ENCODE peak calls at places on chromosomes 2 and 18, in six cellular contexts. G, Q, S, Z, D and C are unnamed samples.

GRCh38 chr18:160831-161570 is 2.6 kb downstream of the USP14 start:
- DNase-seq in Q (no peak), D (no peak), S (no peak), Z (no peak), G (no peak), C (no peak)

GRCh38 chr2:35526741-35527140 is 828.8 kb upstream of the CRIM1 start:
- DNase-seq in G (no peak), S (no peak), D (no peak), Z (peak), Q (no peak), C (no peak)

GRCh38 chr18:11387880-11388279 is 221.5 kb upstream of the SLC35G4 start:
- DNase-seq in Q (peak), G (peak), S (peak), Z (peak), D (peak), C (peak)

GRCh38 chr2:130355578-130356431 is at the start of gene PTPN18:
- DNase-seq in Q (peak), G (peak), Z (peak), D (peak), S (peak), C (peak)

GRCh38 chr18:13221821-13222220 is 3.3 kb downstream of the LDLRAD4 start:
- DNase-seq in Z (no peak), Q (no peak), G (peak), D (peak), S (no peak), C (no peak)

GRCh38 chr2:231966886-231967285 is 5.4 kb downstream of the DIS3L2 start:
- DNase-seq in Z (no peak), G (no peak), S (no peak), D (no peak), Q (no peak), C (no peak)

GRCh38 chr2:159124931-159125467 is 156.6 kb downstream of the TANC1 start:
- DNase-seq in G (peak), D (no peak), Z (peak), Q (no peak), S (peak), C (no peak)

GRCh38 chr2:99180755-99181647 is at the start of the genes MITD1 and MRPL30:
- DNase-seq in D (peak), Z (peak), G (peak), Q (peak), S (peak), C (peak)

GRCh38 chr2:169507698-169508097 is 1.8 kb upstream of the KLHL41 start:
- DNase-seq in S (peak), Q (peak), G (peak), D (no peak), Z (peak), C (no peak)

GRCh38 chr2:169512525-169512924 is 3.0 kb downstream of the KLHL41 start:
- DNase-seq in Q (no peak), G (no peak), D (no peak), S (peak), Z (peak), C (no peak)

GRCh38 chr2:169511818-169512217 is 2.3 kb downstream of the KLHL41 start:
- DNase-seq in G (no peak), Z (no peak), Q (no peak), D (no peak), S (no peak), C (no peak)

GRCh38 chr2:169509230-169509917 is at the start of gene KLHL41:
- DNase-seq in Q (no peak), G (peak), Z (peak), S (peak), D (no peak), C (no peak)

DNA sequence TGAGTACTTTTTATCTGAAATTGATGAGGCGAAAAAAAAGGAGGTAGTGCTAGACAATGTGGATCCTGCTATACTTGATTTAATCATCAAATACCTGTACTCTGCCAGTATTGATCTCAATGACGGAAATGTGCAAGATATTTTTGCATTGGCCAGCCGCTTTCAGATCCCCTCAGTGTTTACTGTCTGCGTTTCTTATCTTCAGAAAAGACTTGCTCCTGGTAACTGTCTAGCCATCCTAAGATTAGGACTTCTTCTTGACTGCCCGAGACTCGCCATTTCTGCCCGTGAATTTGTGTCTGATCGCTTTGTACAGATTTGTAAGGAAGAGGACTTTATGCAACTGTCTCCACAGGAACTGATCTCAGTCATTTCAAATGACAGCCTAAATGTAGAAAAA is 453 bp downstream of the KLHL41 start:
- DNase-seq in D (no peak), S (no peak), Z (no peak), G (no peak), Q (no peak), C (no peak)
- H3K4me3 ChIP-seq in D (no peak), S (no peak), Z (no peak), G (no peak), Q (no peak), C (no peak)

GRCh38 chr18:58409802-58410445 is 219.0 kb downstream of the ALPK2 start:
- DNase-seq in G (no peak), S (no peak), Z (no peak), Q (peak), D (no peak), C (no peak)

GRCh38 chr18:58408665-58409064 is 220.2 kb downstream of the ALPK2 start:
- DNase-seq in Z (no peak), Q (peak), D (no peak), G (no peak), S (no peak), C (no peak)

GRCh38 chr18:58407649-58408407 is 221.1 kb downstream of the ALPK2 start:
- DNase-seq in D (no peak), Z (no peak), Q (peak), G (no peak), S (no peak), C (no peak)

GRCh38 chr18:58405107-58405898 is 223.6 kb downstream of the ALPK2 start:
- DNase-seq in Q (no peak), S (no peak), Z (no peak), G (no peak), D (no peak), C (no peak)

GRCh38 chr18:58407263-58407648 is 221.6 kb downstream of the ALPK2 start:
- DNase-seq in S (no peak), D (no peak), Z (no peak), Q (peak), G (no peak), C (no peak)
- H3K4me3 ChIP-seq in S (no peak), D (no peak), Z (no peak), Q (no peak), G (no peak), C (no peak)

DNA sequence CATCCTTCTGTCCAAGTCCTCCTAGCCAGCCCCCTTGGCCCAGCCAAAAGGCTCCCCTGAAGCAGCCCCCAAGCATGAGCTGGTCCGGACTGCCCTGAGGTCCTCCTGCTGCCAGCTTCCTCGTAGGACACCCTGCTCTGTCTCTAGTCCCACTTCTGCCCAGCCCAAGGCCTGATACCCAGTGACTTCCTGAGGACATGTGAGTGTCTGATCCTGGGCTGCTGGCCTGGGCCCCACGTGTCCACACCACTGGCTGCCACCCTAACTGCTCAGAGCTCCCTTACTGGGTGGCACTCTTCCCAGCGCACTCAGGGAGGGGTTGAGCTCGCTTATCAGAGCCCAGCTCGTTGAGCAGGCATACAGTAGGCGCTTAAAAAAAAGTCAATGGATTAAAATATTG is 34.4 kb upstream of the PDIA6 start:
- DNase-seq in Q (no peak), Z (no peak), D (no peak), G (no peak), S (no peak), C (no peak)
- H3K4me3 ChIP-seq in Q (no peak), Z (no peak), D (no peak), G (no peak), S (no peak), C (no peak)

GRCh38 chr2:162116372-162116771 is 35.7 kb downstream of the GCG start:
- DNase-seq in D (no peak), Q (peak), S (no peak), G (peak), Z (no peak), C (no peak)

GRCh38 chr2:162113771-162114168 is 38.3 kb downstream of the GCG start:
- DNase-seq in S (no peak), G (peak), Q (peak), Z (peak), D (no peak), C (no peak)

GRCh38 chr2:162114291-162114690 is 37.8 kb downstream of the GCG start:
- DNase-seq in D (no peak), Q (no peak), Z (peak), S (peak), G (no peak), C (no peak)

GRCh38 chr2:162115076-162115475 is 37.0 kb downstream of the GCG start:
- DNase-seq in Q (no peak), D (no peak), Z (no peak), G (no peak), S (no peak), C (no peak)

DNA sequence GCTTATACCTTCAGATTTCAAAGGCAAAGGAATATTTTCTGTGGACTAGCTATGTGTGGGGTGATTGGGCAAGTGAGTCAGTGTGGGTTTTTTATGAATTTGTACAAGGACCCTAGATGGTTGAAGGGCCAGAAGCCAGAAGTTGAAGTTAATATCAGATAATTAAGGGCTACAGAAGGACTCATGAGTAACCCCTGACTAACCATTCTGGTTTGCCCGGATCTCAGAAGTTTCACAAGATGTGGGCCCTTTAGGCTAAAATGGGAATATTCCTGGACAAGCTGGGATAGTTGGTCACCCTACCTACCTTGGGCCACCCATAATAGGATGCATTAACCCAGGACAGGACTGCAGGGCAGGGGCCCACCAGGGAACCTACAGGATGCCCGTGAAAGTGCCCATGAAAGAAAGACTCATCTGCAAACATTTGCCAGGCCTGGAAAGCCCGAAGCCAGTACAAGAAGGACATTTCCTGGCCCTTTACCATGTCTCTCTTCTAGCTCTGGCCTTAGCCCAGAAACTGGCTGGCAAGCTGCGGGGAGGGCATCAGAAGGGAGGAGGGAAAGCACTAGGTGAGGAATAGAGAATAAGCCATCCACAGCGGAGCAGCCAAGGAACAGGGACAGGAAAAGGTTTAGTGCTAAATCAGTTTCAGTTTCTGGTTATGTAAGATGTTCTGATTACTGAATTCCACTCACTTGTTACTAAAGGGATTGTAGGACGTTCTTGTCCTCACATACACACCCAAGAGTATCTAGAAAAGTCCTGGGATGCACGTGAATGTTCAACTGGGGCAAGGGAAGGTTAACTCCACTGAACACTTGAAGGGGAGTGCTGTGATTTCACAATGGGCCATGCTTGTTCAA is 33.6 kb downstream of the GCG start:
- DNase-seq in Z (peak), Q (no peak), S (peak), G (peak), D (no peak), C (no peak)
- H3K4me3 ChIP-seq in Z (no peak), Q (no peak), S (peak), G (no peak), D (no peak), C (no peak)

GRCh38 chr2:33292063-33292462 is 184.4 kb upstream of the RASGRP3 start:
- DNase-seq in G (no peak), Q (no peak), D (no peak), Z (no peak), S (no peak), C (no peak)
- H3K4me3 ChIP-seq in G (peak), Q (no peak), D (no peak), Z (no peak), S (peak), C (no peak)

GRCh38 chr2:157439792-157440186 is 4.1 kb downstream of the CYTIP start:
- DNase-seq in D (no peak), S (no peak), G (no peak), Q (no peak), Z (no peak), C (no peak)
- H3K4me3 ChIP-seq in D (no peak), S (no peak), G (no peak), Q (no peak), Z (no peak), C (no peak)

DNA sequence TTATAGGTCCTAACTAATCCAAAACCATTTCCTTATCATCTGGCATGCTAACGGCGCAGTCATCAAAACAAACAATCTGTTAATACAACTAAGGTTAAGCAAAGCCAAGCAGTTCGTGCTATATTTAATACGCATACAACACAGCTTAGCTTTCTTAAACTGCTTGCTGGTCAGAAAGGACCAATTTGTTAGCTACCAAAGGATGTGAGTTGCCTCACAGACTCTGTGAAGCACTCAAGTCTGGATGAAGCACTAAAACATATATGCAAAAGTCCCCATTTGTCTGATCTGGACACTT is 66.9 kb downstream of the ZEB2 start:
- DNase-seq in Z (peak), D (no peak), Q (no peak), S (peak), G (peak), C (no peak)
- H3K4me3 ChIP-seq in Z (no peak), D (peak), Q (no peak), S (no peak), G (no peak), C (peak)